ENCODE peak calls at places on chromosomes 5 and 9, in seven cellular contexts. One of them, this sample, is unnamed.

GRCh38 chr5:38830521-38831051 is 15.2 kb upstream of the OSMR start:
- DNase-seq in GM12878: no peak
- DNase-seq in HCT116: no peak
- DNase-seq in H1: no peak
- DNase-seq in SK-N-SH: no peak
- DNase-seq in K562: no peak
- DNase-seq in HepG2: peak; percentile 96
- DNase-seq in this sample: peak; percentile 72

GRCh38 chr5:133612021-133612860 is at the start of gene FSTL4:
- DNase-seq in SK-N-SH: peak; percentile 82
- DNase-seq in GM12878: no peak
- DNase-seq in H1: no peak
- DNase-seq in K562: no peak
- DNase-seq in HepG2: no peak
- DNase-seq in HCT116: no peak
- DNase-seq in this sample: peak; percentile 75

GRCh38 chr9:20048985-20049384 is 260.1 kb upstream of the SLC24A2 start:
- DNase-seq in K562: no peak
- DNase-seq in GM12878: no peak
- DNase-seq in SK-N-SH: no peak
- DNase-seq in H1: no peak
- DNase-seq in HepG2: no peak
- DNase-seq in HCT116: no peak
- DNase-seq in this sample: no peak

GRCh38 chr9:133701981-133702797 is 36.0 kb downstream of the SARDH start:
- DNase-seq in HCT116: no peak
- DNase-seq in H1: no peak
- DNase-seq in SK-N-SH: no peak
- DNase-seq in GM12878: no peak
- DNase-seq in HepG2: no peak
- DNase-seq in K562: no peak
- DNase-seq in this sample: no peak

GRCh38 chr5:53167836-53168235 is 58.3 kb upstream of the MOCS2 start:
- DNase-seq in H1: no peak
- DNase-seq in HCT116: no peak
- DNase-seq in K562: no peak
- DNase-seq in GM12878: no peak
- DNase-seq in HepG2: no peak
- DNase-seq in SK-N-SH: no peak
- DNase-seq in this sample: no peak

GRCh38 chr5:179198865-179199645 is 138.9 kb downstream of the ZNF354C start:
- DNase-seq in K562: no peak
- DNase-seq in HCT116: no peak
- DNase-seq in H1: no peak
- DNase-seq in SK-N-SH: no peak
- DNase-seq in GM12878: no peak
- DNase-seq in HepG2: no peak
- DNase-seq in this sample: no peak

GRCh38 chr5:142095651-142096330 is 12.8 kb upstream of the NDFIP1 start:
- DNase-seq in HCT116: no peak
- DNase-seq in H1: no peak
- DNase-seq in K562: no peak
- DNase-seq in HepG2: no peak
- DNase-seq in SK-N-SH: no peak
- DNase-seq in GM12878: peak; percentile 8
- DNase-seq in this sample: no peak

GRCh38 chr5:100479079-100479688 is 56.0 kb upstream of the FAM174A start:
- DNase-seq in SK-N-SH: peak; percentile 3
- DNase-seq in HCT116: peak; percentile 43
- DNase-seq in K562: no peak
- DNase-seq in HepG2: peak; percentile 45
- DNase-seq in GM12878: peak; percentile 15
- DNase-seq in H1: no peak
- DNase-seq in this sample: peak; percentile 26

GRCh38 chr9:124475158-124475867 is 25.1 kb downstream of the ADGRD2 start:
- DNase-seq in HepG2: no peak
- DNase-seq in SK-N-SH: peak; percentile 65
- DNase-seq in GM12878: no peak
- DNase-seq in HCT116: no peak
- DNase-seq in H1: no peak
- DNase-seq in K562: no peak
- DNase-seq in this sample: no peak

GRCh38 chr5:74135033-74135432 is 505.5 kb downstream of the ENC1 start:
- DNase-seq in HepG2: no peak
- DNase-seq in GM12878: no peak
- DNase-seq in K562: no peak
- DNase-seq in H1: no peak
- DNase-seq in HCT116: no peak
- DNase-seq in SK-N-SH: no peak
- DNase-seq in this sample: no peak

GRCh38 chr5:131413605-131414559 is 150.0 kb downstream of the CDC42SE2 start:
- DNase-seq in HepG2: no peak
- DNase-seq in GM12878: peak; percentile 45
- DNase-seq in H1: no peak
- DNase-seq in K562: no peak
- DNase-seq in HCT116: no peak
- DNase-seq in SK-N-SH: no peak
- DNase-seq in this sample: no peak

GRCh38 chr5:37900692-37901091 is 60.9 kb upstream of the GDNF start:
- DNase-seq in SK-N-SH: peak; percentile 4
- DNase-seq in HepG2: peak; percentile 29
- DNase-seq in HCT116: peak; percentile 10
- DNase-seq in GM12878: no peak
- DNase-seq in H1: no peak
- DNase-seq in K562: no peak
- DNase-seq in this sample: peak; percentile 54

GRCh38 chr9:75962186-75963036 is 71.9 kb downstream of the PCSK5 start:
- DNase-seq in GM12878: no peak
- DNase-seq in HCT116: no peak
- DNase-seq in HepG2: no peak
- DNase-seq in K562: no peak
- DNase-seq in SK-N-SH: no peak
- DNase-seq in H1: no peak
- DNase-seq in this sample: no peak

GRCh38 chr9:470795-471194 is 256.1 kb downstream of the DOCK8 start:
- DNase-seq in H1: no peak
- DNase-seq in K562: no peak
- DNase-seq in HCT116: no peak
- DNase-seq in GM12878: no peak
- DNase-seq in SK-N-SH: no peak
- DNase-seq in HepG2: no peak
- DNase-seq in this sample: no peak

GRCh38 chr9:113652355-113653152 is 189.0 kb downstream of the RGS3 start:
- DNase-seq in SK-N-SH: no peak
- DNase-seq in HepG2: peak; percentile 97
- DNase-seq in H1: no peak
- DNase-seq in K562: no peak
- DNase-seq in HCT116: no peak
- DNase-seq in GM12878: no peak
- DNase-seq in this sample: no peak

GRCh38 chr5:41869150-41869738 is 981 bp downstream of the OXCT1 start:
- DNase-seq in HepG2: no peak
- DNase-seq in H1: no peak
- DNase-seq in GM12878: no peak
- DNase-seq in SK-N-SH: peak; percentile 69
- DNase-seq in HCT116: no peak
- DNase-seq in K562: peak; percentile 28
- DNase-seq in this sample: no peak

GRCh38 chr9:70113403-70114022 is 69.9 kb downstream of the MAMDC2 start:
- DNase-seq in HCT116: peak; percentile 48
- DNase-seq in HepG2: peak; percentile 23
- DNase-seq in SK-N-SH: peak; percentile 47
- DNase-seq in H1: no peak
- DNase-seq in GM12878: no peak
- DNase-seq in K562: peak; percentile 36
- DNase-seq in this sample: peak; percentile 10

GRCh38 chr5:153629027-153629426 is 138.6 kb downstream of the GRIA1 start:
- DNase-seq in HepG2: no peak
- DNase-seq in SK-N-SH: peak; percentile 1
- DNase-seq in HCT116: peak; percentile 26
- DNase-seq in GM12878: no peak
- DNase-seq in K562: no peak
- DNase-seq in H1: peak; percentile 60
- DNase-seq in this sample: no peak

GRCh38 chr9:101018391-101018990 is 10.0 kb upstream of the PLPPR1 start:
- DNase-seq in SK-N-SH: no peak
- DNase-seq in HepG2: no peak
- DNase-seq in H1: no peak
- DNase-seq in K562: no peak
- DNase-seq in HCT116: no peak
- DNase-seq in GM12878: no peak
- DNase-seq in this sample: no peak

GRCh38 chr5:140835622-140836510 is 1.8 kb downstream of the PCDHA7 start:
- DNase-seq in H1: no peak
- DNase-seq in GM12878: no peak
- DNase-seq in HCT116: no peak
- DNase-seq in SK-N-SH: no peak
- DNase-seq in HepG2: no peak
- DNase-seq in K562: no peak
- DNase-seq in this sample: no peak

GRCh38 chr9:137409515-137409914 is 13.4 kb downstream of the EXD3 start:
- DNase-seq in HepG2: no peak
- DNase-seq in K562: no peak
- DNase-seq in SK-N-SH: no peak
- DNase-seq in GM12878: no peak
- DNase-seq in H1: no peak
- DNase-seq in HCT116: no peak
- DNase-seq in this sample: no peak

GRCh38 chr5:124289122-124289521 is 457.3 kb downstream of the ZNF608 start:
- DNase-seq in GM12878: no peak
- DNase-seq in H1: no peak
- DNase-seq in K562: no peak
- DNase-seq in HepG2: no peak
- DNase-seq in SK-N-SH: peak; percentile 17
- DNase-seq in HCT116: no peak
- DNase-seq in this sample: no peak

GRCh38 chr5:159099049-159099760 is 511 bp downstream of the EBF1 start:
- DNase-seq in K562: peak; percentile 52
- DNase-seq in HCT116: no peak
- DNase-seq in SK-N-SH: peak; percentile 86
- DNase-seq in H1: no peak
- DNase-seq in GM12878: no peak
- DNase-seq in HepG2: no peak
- DNase-seq in this sample: no peak

GRCh38 chr9:12640021-12640587 is 53.1 kb upstream of the TYRP1 start:
- DNase-seq in GM12878: no peak
- DNase-seq in K562: no peak
- DNase-seq in HepG2: peak; percentile 27
- DNase-seq in H1: no peak
- DNase-seq in HCT116: peak; percentile 26
- DNase-seq in SK-N-SH: peak; percentile 5
- DNase-seq in this sample: peak; percentile 1

GRCh38 chr5:72829707-72830106 is 13.2 kb downstream of the TNPO1 start:
- DNase-seq in HepG2: no peak
- DNase-seq in GM12878: no peak
- DNase-seq in H1: no peak
- DNase-seq in K562: no peak
- DNase-seq in SK-N-SH: no peak
- DNase-seq in HCT116: no peak
- DNase-seq in this sample: no peak

GRCh38 chr5:168978015-168978414 is 322.9 kb downstream of the SLIT3 start:
- DNase-seq in K562: no peak
- DNase-seq in SK-N-SH: no peak
- DNase-seq in HepG2: no peak
- DNase-seq in HCT116: no peak
- DNase-seq in H1: no peak
- DNase-seq in GM12878: no peak
- DNase-seq in this sample: no peak

GRCh38 chr5:81825237-81825636 is 74.3 kb upstream of the SSBP2 start:
- DNase-seq in H1: no peak
- DNase-seq in GM12878: no peak
- DNase-seq in HepG2: no peak
- DNase-seq in HCT116: no peak
- DNase-seq in SK-N-SH: no peak
- DNase-seq in K562: no peak
- DNase-seq in this sample: no peak

GRCh38 chr5:56824019-56824418 is 8.7 kb downstream of the MAP3K1 start:
- DNase-seq in K562: no peak
- DNase-seq in H1: no peak
- DNase-seq in SK-N-SH: no peak
- DNase-seq in HepG2: no peak
- DNase-seq in GM12878: no peak
- DNase-seq in HCT116: no peak
- DNase-seq in this sample: no peak

GRCh38 chr5:55187370-55187769 is 14.4 kb upstream of the CDC20B start:
- DNase-seq in H1: no peak
- DNase-seq in K562: no peak
- DNase-seq in HCT116: peak; percentile 57
- DNase-seq in HepG2: no peak
- DNase-seq in SK-N-SH: no peak
- DNase-seq in GM12878: no peak
- DNase-seq in this sample: peak; percentile 52

GRCh38 chr9:108766786-108767185 is 89.0 kb downstream of the ACTL7B start:
- DNase-seq in K562: no peak
- DNase-seq in HepG2: no peak
- DNase-seq in GM12878: no peak
- DNase-seq in H1: no peak
- DNase-seq in SK-N-SH: no peak
- DNase-seq in HCT116: no peak
- DNase-seq in this sample: no peak
- TF ChIP-seq JUND in K562: no peak
- TF ChIP-seq JUND in HepG2: no peak
- TF ChIP-seq JUND in GM12878: no peak
- TF ChIP-seq JUND in H1: no peak
- TF ChIP-seq JUND in SK-N-SH: no peak
- TF ChIP-seq JUND in HCT116: no peak
- TF ChIP-seq JUND in this sample: no peak

GRCh38 chr9:105842023-105842644 is 147.8 kb downstream of the TMEM38B start:
- DNase-seq in HCT116: peak; percentile 18
- DNase-seq in GM12878: peak; percentile 3
- DNase-seq in SK-N-SH: peak; percentile 48
- DNase-seq in K562: peak; percentile 51
- DNase-seq in H1: no peak
- DNase-seq in HepG2: peak; percentile 16
- DNase-seq in this sample: peak; percentile 53
- TF ChIP-seq JUND in HCT116: no peak
- TF ChIP-seq JUND in GM12878: no peak
- TF ChIP-seq JUND in SK-N-SH: no peak
- TF ChIP-seq JUND in K562: no peak
- TF ChIP-seq JUND in H1: peak; percentile 50
- TF ChIP-seq JUND in HepG2: no peak
- TF ChIP-seq JUND in this sample: no peak

GRCh38 chr9:127444921-127445850 is 6.0 kb downstream of the RPL12 start:
- DNase-seq in HepG2: no peak
- DNase-seq in H1: no peak
- DNase-seq in GM12878: no peak
- DNase-seq in HCT116: no peak
- DNase-seq in K562: no peak
- DNase-seq in SK-N-SH: no peak
- DNase-seq in this sample: peak; percentile 44
- TF ChIP-seq JUND in HepG2: no peak
- TF ChIP-seq JUND in H1: no peak
- TF ChIP-seq JUND in GM12878: no peak
- TF ChIP-seq JUND in HCT116: no peak
- TF ChIP-seq JUND in K562: no peak
- TF ChIP-seq JUND in SK-N-SH: no peak
- TF ChIP-seq JUND in this sample: no peak

GRCh38 chr5:114305402-114306207 is 56.3 kb upstream of the KCNN2 start:
- DNase-seq in HepG2: peak; percentile 1
- DNase-seq in GM12878: no peak
- DNase-seq in HCT116: no peak
- DNase-seq in H1: no peak
- DNase-seq in SK-N-SH: no peak
- DNase-seq in K562: no peak
- DNase-seq in this sample: peak; percentile 45
- TF ChIP-seq JUND in HepG2: no peak
- TF ChIP-seq JUND in GM12878: no peak
- TF ChIP-seq JUND in HCT116: no peak
- TF ChIP-seq JUND in H1: no peak
- TF ChIP-seq JUND in SK-N-SH: no peak
- TF ChIP-seq JUND in K562: no peak
- TF ChIP-seq JUND in this sample: no peak

GRCh38 chr9:128389395-128390149 is 18.4 kb downstream of the URM1 start:
- DNase-seq in GM12878: no peak
- DNase-seq in K562: no peak
- DNase-seq in HCT116: no peak
- DNase-seq in HepG2: no peak
- DNase-seq in H1: no peak
- DNase-seq in SK-N-SH: no peak
- DNase-seq in this sample: no peak
- TF ChIP-seq JUND in GM12878: no peak
- TF ChIP-seq JUND in K562: no peak
- TF ChIP-seq JUND in HCT116: no peak
- TF ChIP-seq JUND in HepG2: no peak
- TF ChIP-seq JUND in H1: no peak
- TF ChIP-seq JUND in SK-N-SH: no peak
- TF ChIP-seq JUND in this sample: no peak